ENCODE peak calls at places on chromosome 6, in five cellular contexts. K is nephron progenitor cell, Z is upper lobe of left lung, H is kidney epithelial cell, U is cardiac muscle cell. C is an unnamed sample.

GRCh38 chr6:131917318-131917717 is 33.9 kb downstream of the CCN2 start:
- DNase-seq in K (no peak), H (no peak), Z (no peak), U (no peak), C (no peak)

GRCh38 chr6:134539865-134540323 is 222.0 kb upstream of the SGK1 start:
- DNase-seq in H (no peak), Z (no peak), U (no peak), K (no peak), C (no peak)

GRCh38 chr6:155418017-155418749 is 37.5 kb downstream of the NOX3 start:
- DNase-seq in H (no peak), K (no peak), U (no peak), Z (no peak), C (no peak)

GRCh38 chr6:130099119-130099518 is 80.7 kb downstream of the L3MBTL3 start:
- DNase-seq in U (no peak), Z (no peak), H (no peak), K (no peak), C (no peak)

GRCh38 chr6:161498359-161498758 is 224.5 kb upstream of the AGPAT4 start:
- DNase-seq in Z (no peak), U (peak), K (peak), H (no peak), C (peak)

GRCh38 chr6:105713474-105714118 is 310.7 kb upstream of the PREP start:
- DNase-seq in H (no peak), Z (no peak), K (no peak), U (no peak), C (no peak)

GRCh38 chr6:47106721-47107197 is 64.6 kb upstream of the ADGRF1 start:
- DNase-seq in H (peak), U (peak), K (no peak), Z (no peak), C (no peak)

GRCh38 chr6:1335367-1336037 is 23.6 kb downstream of the FOXQ1 start:
- DNase-seq in U (no peak), Z (no peak), H (peak), K (no peak), C (no peak)

GRCh38 chr6:15429146-15430110 is 183.6 kb downstream of the JARID2 start:
- DNase-seq in U (no peak), K (no peak), H (no peak), Z (no peak), C (no peak)

GRCh38 chr6:56102216-56102615 is 145.2 kb downstream of the COL21A1 start:
- DNase-seq in Z (no peak), H (no peak), U (no peak), K (no peak), C (no peak)

GRCh38 chr6:72861935-72862432 is 240.1 kb downstream of the KCNQ5 start:
- DNase-seq in H (no peak), K (no peak), U (peak), Z (no peak), C (no peak)

GRCh38 chr6:31633447-31633846 is 12.9 kb downstream of the PRRC2A start:
- DNase-seq in Z (no peak), H (no peak), U (no peak), K (no peak), C (no peak)

GRCh38 chr6:5681480-5681879 is 325.2 kb downstream of the NRN1 start:
- DNase-seq in K (no peak), U (no peak), H (no peak), Z (no peak), C (no peak)

DNA sequence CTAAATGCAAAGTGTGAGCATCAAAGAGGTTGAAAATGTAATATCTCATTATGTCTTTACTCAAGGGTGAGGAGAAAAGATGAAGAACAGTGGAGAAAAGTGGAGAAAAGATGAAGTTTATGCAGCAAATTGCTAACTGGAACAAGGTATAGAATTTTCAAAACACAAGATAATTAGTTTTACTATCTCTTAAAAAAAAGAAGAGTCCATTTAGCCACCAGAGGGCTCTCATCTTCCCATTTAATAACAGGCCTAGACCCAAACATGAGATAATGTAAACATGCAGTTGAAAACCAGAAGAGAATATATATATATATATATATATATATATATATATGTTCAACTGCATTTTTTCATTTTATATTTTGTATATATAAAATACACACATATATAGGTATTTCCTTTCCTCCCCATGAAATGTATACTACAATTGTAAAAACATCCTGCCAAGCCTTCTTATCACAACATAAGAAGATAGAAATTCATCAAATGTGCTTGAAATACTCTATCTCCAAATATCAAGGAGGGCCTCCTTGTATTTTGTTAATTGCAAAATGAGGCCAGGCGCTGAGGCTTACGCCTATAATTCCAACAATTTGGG is 78.4 kb downstream of the ADTRP start:
- DNase-seq in H (no peak), K (no peak), Z (no peak), U (peak), C (no peak)
- TF ChIP-seq CTCF in H (peak), K (peak), Z (peak), U (peak), C (peak)

DNA sequence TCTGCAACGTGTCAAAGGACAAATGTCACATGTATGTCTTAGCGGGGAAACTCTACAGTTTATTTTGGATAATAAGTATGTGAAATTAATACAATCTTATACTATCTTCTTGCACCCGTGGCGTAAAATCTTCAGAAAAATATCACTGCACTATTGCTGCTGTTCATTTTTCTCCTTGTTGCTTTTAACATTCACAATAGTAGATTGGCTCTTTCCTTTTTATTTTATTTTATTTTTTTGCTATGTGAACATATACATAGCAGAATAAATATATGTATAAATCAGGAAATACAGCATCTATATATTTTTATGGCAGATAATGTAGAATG is 15.4 kb downstream of the GPR31 start:
- DNase-seq in K (no peak), Z (no peak), H (no peak), U (no peak), C (no peak)
- TF ChIP-seq CTCF in K (no peak), Z (no peak), H (no peak), U (no peak), C (peak)

GRCh38 chr6:91534614-91535013 is 947.7 kb upstream of the MAP3K7 start:
- DNase-seq in H (no peak), K (no peak), U (no peak), Z (no peak), C (no peak)
- TF ChIP-seq CTCF in H (no peak), K (no peak), U (no peak), Z (no peak), C (peak)

GRCh38 chr6:110537208-110538123 is 61.1 kb upstream of the SLC22A16 start:
- DNase-seq in U (no peak), K (no peak), H (peak), Z (no peak), C (no peak)

GRCh38 chr6:110530671-110531070 is 54.3 kb upstream of the SLC22A16 start:
- DNase-seq in K (no peak), U (no peak), H (no peak), Z (no peak), C (no peak)

GRCh38 chr6:110532401-110532800 is 56.0 kb upstream of the SLC22A16 start:
- DNase-seq in K (no peak), H (no peak), U (no peak), Z (no peak), C (no peak)

GRCh38 chr6:110538416-110539060 is 62.1 kb upstream of the SLC22A16 start:
- DNase-seq in Z (no peak), K (no peak), H (no peak), U (no peak), C (no peak)

GRCh38 chr6:110534731-110535164 is 58.3 kb upstream of the SLC22A16 start:
- DNase-seq in H (no peak), Z (no peak), U (no peak), K (no peak), C (no peak)
- TF ChIP-seq CTCF in H (no peak), Z (no peak), U (peak), K (no peak), C (no peak)

DNA sequence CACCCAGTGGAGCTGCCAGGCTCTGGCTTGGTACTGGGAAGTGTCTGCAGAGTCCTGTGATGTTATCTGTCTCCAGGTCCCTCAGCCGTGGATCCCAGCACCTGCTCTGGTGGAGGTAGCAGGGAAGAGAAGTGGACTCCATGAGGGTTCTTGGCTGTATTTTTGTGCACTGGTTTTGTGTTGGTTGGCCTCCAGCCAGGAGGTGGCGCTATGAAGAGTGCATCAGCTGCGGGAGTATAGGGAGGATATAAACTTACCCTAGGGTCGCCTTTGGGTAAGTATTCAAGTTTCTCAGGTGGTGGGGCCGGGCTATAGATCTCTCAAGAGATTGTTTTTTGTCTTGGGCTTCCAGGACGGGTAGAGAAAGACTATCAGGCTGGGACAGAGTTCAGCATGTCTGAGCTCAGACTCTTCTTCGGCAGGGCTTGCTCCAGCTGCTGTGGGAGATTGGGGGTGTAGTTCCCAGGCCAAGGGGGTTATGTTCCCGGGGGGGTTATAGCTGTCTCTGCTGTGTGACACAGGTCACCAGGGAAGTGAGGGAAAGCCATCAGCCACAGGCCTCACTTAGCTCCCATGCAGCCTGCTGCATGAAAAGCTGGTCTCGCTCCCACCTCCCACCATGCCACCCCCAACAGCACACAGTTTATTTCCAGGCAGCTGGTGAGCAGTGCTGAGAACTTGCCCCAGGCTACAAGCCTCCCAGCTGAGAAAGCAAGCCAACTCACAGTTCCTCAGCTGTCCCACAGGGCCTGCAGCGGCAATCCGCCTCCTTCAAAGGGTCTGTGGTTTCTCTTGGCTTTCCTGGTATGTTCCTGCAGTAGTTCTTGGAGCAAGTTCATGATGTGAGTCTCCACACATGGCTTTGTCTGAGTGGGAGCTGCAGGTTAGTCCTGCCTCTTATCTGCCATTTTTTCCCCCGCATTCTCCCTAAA is 115.7 kb downstream of the AIG1 start:
- DNase-seq in Z (no peak), U (no peak), K (no peak), H (peak), C (peak)
- TF ChIP-seq CTCF in Z (no peak), U (peak), K (no peak), H (peak), C (no peak)

GRCh38 chr6:123888779-123889513 is 85.3 kb downstream of the NKAIN2 start:
- DNase-seq in U (peak), H (no peak), Z (no peak), K (no peak), C (no peak)
- TF ChIP-seq CTCF in U (no peak), H (no peak), Z (no peak), K (no peak), C (no peak)

GRCh38 chr6:107401573-107401972 is 57.8 kb downstream of the PDSS2 start:
- DNase-seq in H (no peak), Z (no peak), U (no peak), K (no peak), C (no peak)
- TF ChIP-seq CTCF in H (no peak), Z (no peak), U (no peak), K (no peak), C (no peak)